ENCODE peak calls at places on chromosomes 11 and 22, in ten cellular contexts. One of them, this sample, is unnamed.

GRCh38 chr11:113971506-113972195 is 3.3 kb upstream of the HTR3A start:
- DNase-seq in GM13977: no peak
- DNase-seq in left ventricle myocardium inferior: no peak
- DNase-seq in Calu3: no peak
- DNase-seq in AG09319: no peak
- DNase-seq in cardiac fibroblast: no peak
- DNase-seq in astrocyte of the spinal cord: no peak
- DNase-seq in prostate gland: no peak
- DNase-seq in IMR-90: no peak
- DNase-seq in AG04449: no peak
- DNase-seq in this sample: no peak

GRCh38 chr11:67504023-67504949 is 877 bp downstream of the PITPNM1 start:
- DNase-seq in GM13977: peak; percentile 80
- DNase-seq in left ventricle myocardium inferior: no peak
- DNase-seq in Calu3: peak; percentile 36
- DNase-seq in AG09319: no peak
- DNase-seq in cardiac fibroblast: peak; percentile 22
- DNase-seq in astrocyte of the spinal cord: peak; percentile 15
- DNase-seq in prostate gland: no peak
- DNase-seq in IMR-90: no peak
- DNase-seq in AG04449: no peak
- DNase-seq in this sample: no peak

GRCh38 chr11:65599216-65599954 is 3.8 kb upstream of the KCNK7 start:
- DNase-seq in GM13977: no peak
- DNase-seq in left ventricle myocardium inferior: no peak
- DNase-seq in Calu3: no peak
- DNase-seq in AG09319: no peak
- DNase-seq in cardiac fibroblast: no peak
- DNase-seq in astrocyte of the spinal cord: no peak
- DNase-seq in prostate gland: no peak
- DNase-seq in IMR-90: no peak
- DNase-seq in AG04449: no peak
- DNase-seq in this sample: no peak

GRCh38 chr22:47354668-47355387 is 592.4 kb downstream of the TBC1D22A start:
- DNase-seq in GM13977: no peak
- DNase-seq in left ventricle myocardium inferior: no peak
- DNase-seq in Calu3: no peak
- DNase-seq in AG09319: no peak
- DNase-seq in cardiac fibroblast: no peak
- DNase-seq in astrocyte of the spinal cord: no peak
- DNase-seq in prostate gland: no peak
- DNase-seq in IMR-90: no peak
- DNase-seq in AG04449: no peak
- DNase-seq in this sample: no peak

GRCh38 chr11:31808721-31809542 is 2.2 kb downstream of the PAX6 start:
- DNase-seq in GM13977: peak; percentile 29
- DNase-seq in left ventricle myocardium inferior: no peak
- DNase-seq in Calu3: no peak
- DNase-seq in AG09319: no peak
- DNase-seq in cardiac fibroblast: no peak
- DNase-seq in astrocyte of the spinal cord: no peak
- DNase-seq in prostate gland: no peak
- DNase-seq in IMR-90: no peak
- DNase-seq in AG04449: no peak
- DNase-seq in this sample: no peak

GRCh38 chr11:30488304-30488998 is 97.7 kb downstream of the MPPED2 start:
- DNase-seq in GM13977: no peak
- DNase-seq in left ventricle myocardium inferior: no peak
- DNase-seq in Calu3: peak; percentile 60
- DNase-seq in AG09319: peak; percentile 51
- DNase-seq in cardiac fibroblast: peak; percentile 61
- DNase-seq in astrocyte of the spinal cord: peak; percentile 76
- DNase-seq in prostate gland: peak; percentile 85
- DNase-seq in IMR-90: peak; percentile 81
- DNase-seq in AG04449: peak; percentile 14
- DNase-seq in this sample: no peak

GRCh38 chr11:45067966-45068365 is 78.5 kb upstream of the PRDM11 start:
- DNase-seq in GM13977: no peak
- DNase-seq in left ventricle myocardium inferior: no peak
- DNase-seq in Calu3: no peak
- DNase-seq in AG09319: no peak
- DNase-seq in cardiac fibroblast: no peak
- DNase-seq in astrocyte of the spinal cord: no peak
- DNase-seq in prostate gland: no peak
- DNase-seq in IMR-90: no peak
- DNase-seq in AG04449: no peak
- DNase-seq in this sample: no peak

GRCh38 chr22:27632451-27633295 is 168.9 kb downstream of the MN1 start:
- DNase-seq in GM13977: no peak
- DNase-seq in left ventricle myocardium inferior: peak; percentile 75
- DNase-seq in Calu3: no peak
- DNase-seq in AG09319: no peak
- DNase-seq in cardiac fibroblast: no peak
- DNase-seq in astrocyte of the spinal cord: no peak
- DNase-seq in prostate gland: no peak
- DNase-seq in IMR-90: no peak
- DNase-seq in AG04449: no peak
- DNase-seq in this sample: no peak

GRCh38 chr11:101797335-101797734 is 117.5 kb upstream of the CEP126 start:
- DNase-seq in GM13977: no peak
- DNase-seq in left ventricle myocardium inferior: no peak
- DNase-seq in Calu3: no peak
- DNase-seq in AG09319: no peak
- DNase-seq in cardiac fibroblast: peak; percentile 26
- DNase-seq in astrocyte of the spinal cord: peak; percentile 28
- DNase-seq in prostate gland: no peak
- DNase-seq in IMR-90: peak; percentile 70
- DNase-seq in AG04449: no peak
- DNase-seq in this sample: no peak

GRCh38 chr11:3169952-3170755 is 5.0 kb upstream of the OSBPL5 start:
- DNase-seq in GM13977: no peak
- DNase-seq in left ventricle myocardium inferior: no peak
- DNase-seq in Calu3: no peak
- DNase-seq in AG09319: no peak
- DNase-seq in cardiac fibroblast: no peak
- DNase-seq in astrocyte of the spinal cord: no peak
- DNase-seq in prostate gland: no peak
- DNase-seq in IMR-90: peak; percentile 61
- DNase-seq in AG04449: no peak
- DNase-seq in this sample: no peak

GRCh38 chr11:76623171-76623883 is 47.2 kb downstream of the LRRC32 start:
- DNase-seq in GM13977: no peak
- DNase-seq in left ventricle myocardium inferior: no peak
- DNase-seq in Calu3: no peak
- DNase-seq in AG09319: no peak
- DNase-seq in cardiac fibroblast: peak; percentile 94
- DNase-seq in astrocyte of the spinal cord: no peak
- DNase-seq in prostate gland: no peak
- DNase-seq in IMR-90: peak; percentile 72
- DNase-seq in AG04449: no peak
- DNase-seq in this sample: peak; percentile 36

GRCh38 chr22:20031732-20032406 is 11.0 kb downstream of the TANGO2 start:
- DNase-seq in GM13977: no peak
- DNase-seq in left ventricle myocardium inferior: no peak
- DNase-seq in Calu3: no peak
- DNase-seq in AG09319: no peak
- DNase-seq in cardiac fibroblast: no peak
- DNase-seq in astrocyte of the spinal cord: no peak
- DNase-seq in prostate gland: no peak
- DNase-seq in IMR-90: no peak
- DNase-seq in AG04449: no peak
- DNase-seq in this sample: no peak

GRCh38 chr11:73323464-73323863 is 15.4 kb downstream of the ARHGEF17 start:
- DNase-seq in GM13977: no peak
- DNase-seq in left ventricle myocardium inferior: peak; percentile 85
- DNase-seq in Calu3: no peak
- DNase-seq in AG09319: peak; percentile 48
- DNase-seq in cardiac fibroblast: peak; percentile 65
- DNase-seq in astrocyte of the spinal cord: peak; percentile 44
- DNase-seq in prostate gland: no peak
- DNase-seq in IMR-90: peak; percentile 77
- DNase-seq in AG04449: no peak
- DNase-seq in this sample: peak; percentile 77

GRCh38 chr11:75920886-75921285 is 105.9 kb downstream of the UVRAG start:
- DNase-seq in GM13977: no peak
- DNase-seq in left ventricle myocardium inferior: no peak
- DNase-seq in Calu3: no peak
- DNase-seq in AG09319: no peak
- DNase-seq in cardiac fibroblast: no peak
- DNase-seq in astrocyte of the spinal cord: no peak
- DNase-seq in prostate gland: no peak
- DNase-seq in IMR-90: no peak
- DNase-seq in AG04449: no peak
- DNase-seq in this sample: no peak

GRCh38 chr11:250740-251299 is 14.0 kb downstream of the PSMD13 start:
- DNase-seq in GM13977: peak; percentile 46
- DNase-seq in left ventricle myocardium inferior: peak; percentile 57
- DNase-seq in Calu3: peak; percentile 58
- DNase-seq in AG09319: no peak
- DNase-seq in cardiac fibroblast: peak; percentile 73
- DNase-seq in astrocyte of the spinal cord: peak; percentile 51
- DNase-seq in prostate gland: peak; percentile 29
- DNase-seq in IMR-90: peak; percentile 42
- DNase-seq in AG04449: no peak
- DNase-seq in this sample: peak; percentile 45

GRCh38 chr11:253160-253885 is 16.5 kb downstream of the PSMD13 start:
- DNase-seq in GM13977: no peak
- DNase-seq in left ventricle myocardium inferior: no peak
- DNase-seq in Calu3: no peak
- DNase-seq in AG09319: no peak
- DNase-seq in cardiac fibroblast: no peak
- DNase-seq in astrocyte of the spinal cord: no peak
- DNase-seq in prostate gland: no peak
- DNase-seq in IMR-90: no peak
- DNase-seq in AG04449: no peak
- DNase-seq in this sample: no peak

GRCh38 chr11:250274-250673 is 13.5 kb downstream of the PSMD13 start:
- DNase-seq in GM13977: no peak
- DNase-seq in left ventricle myocardium inferior: no peak
- DNase-seq in Calu3: no peak
- DNase-seq in AG09319: no peak
- DNase-seq in cardiac fibroblast: no peak
- DNase-seq in astrocyte of the spinal cord: no peak
- DNase-seq in prostate gland: no peak
- DNase-seq in IMR-90: no peak
- DNase-seq in AG04449: no peak
- DNase-seq in this sample: no peak

GRCh38 chr11:252666-253065 is 15.9 kb downstream of the PSMD13 start:
- DNase-seq in GM13977: no peak
- DNase-seq in left ventricle myocardium inferior: no peak
- DNase-seq in Calu3: no peak
- DNase-seq in AG09319: no peak
- DNase-seq in cardiac fibroblast: no peak
- DNase-seq in astrocyte of the spinal cord: no peak
- DNase-seq in prostate gland: no peak
- DNase-seq in IMR-90: no peak
- DNase-seq in AG04449: no peak
- DNase-seq in this sample: no peak

GRCh38 chr11:251550-251949 is 14.8 kb downstream of the PSMD13 start:
- DNase-seq in GM13977: no peak
- DNase-seq in left ventricle myocardium inferior: no peak
- DNase-seq in Calu3: no peak
- DNase-seq in AG09319: no peak
- DNase-seq in cardiac fibroblast: no peak
- DNase-seq in astrocyte of the spinal cord: no peak
- DNase-seq in prostate gland: no peak
- DNase-seq in IMR-90: no peak
- DNase-seq in AG04449: no peak
- DNase-seq in this sample: no peak
- TF ChIP-seq CTCF in GM13977: peak; percentile 4
- TF ChIP-seq CTCF in left ventricle myocardium inferior: no peak
- TF ChIP-seq CTCF in Calu3: no peak
- TF ChIP-seq CTCF in AG09319: no peak
- TF ChIP-seq CTCF in cardiac fibroblast: no peak
- TF ChIP-seq CTCF in astrocyte of the spinal cord: no peak
- TF ChIP-seq CTCF in prostate gland: no peak
- TF ChIP-seq CTCF in IMR-90: no peak
- TF ChIP-seq CTCF in AG04449: no peak
- TF ChIP-seq CTCF in this sample: no peak

GRCh38 chr11:95788921-95789505 is 569 bp downstream of the FAM76B start:
- DNase-seq in GM13977: peak; percentile 19
- DNase-seq in left ventricle myocardium inferior: no peak
- DNase-seq in Calu3: peak; percentile 25
- DNase-seq in AG09319: no peak
- DNase-seq in cardiac fibroblast: peak; percentile 48
- DNase-seq in astrocyte of the spinal cord: peak; percentile 46
- DNase-seq in prostate gland: peak; percentile 6
- DNase-seq in IMR-90: peak; percentile 43
- DNase-seq in AG04449: no peak
- DNase-seq in this sample: peak; percentile 52
- TF ChIP-seq CTCF in GM13977: no peak
- TF ChIP-seq CTCF in left ventricle myocardium inferior: peak; percentile 8
- TF ChIP-seq CTCF in Calu3: no peak
- TF ChIP-seq CTCF in AG09319: peak; percentile 41
- TF ChIP-seq CTCF in cardiac fibroblast: peak; percentile 37
- TF ChIP-seq CTCF in astrocyte of the spinal cord: peak; percentile 48
- TF ChIP-seq CTCF in prostate gland: peak; percentile 11
- TF ChIP-seq CTCF in IMR-90: peak; percentile 42
- TF ChIP-seq CTCF in AG04449: peak; percentile 40
- TF ChIP-seq CTCF in this sample: peak; percentile 68

DNA sequence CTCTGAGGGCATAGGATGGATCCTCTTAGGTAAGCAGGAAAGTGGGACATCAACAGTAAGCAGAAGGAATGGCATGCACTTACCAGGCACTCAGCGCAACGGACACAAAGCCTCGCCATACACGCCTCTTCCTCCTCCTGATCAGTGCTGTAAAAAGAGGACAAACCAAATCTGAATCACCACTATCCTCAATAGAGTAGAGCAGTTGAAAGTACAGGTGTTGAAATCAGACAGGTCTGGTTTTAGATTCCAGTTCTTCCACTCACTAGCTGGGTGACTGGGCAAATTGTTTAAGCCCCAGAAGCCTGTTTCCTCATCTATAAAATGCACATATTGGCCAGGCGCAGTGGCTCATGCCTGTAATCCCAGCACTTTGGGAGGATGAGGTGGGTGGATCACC is 8.6 kb upstream of the JAML start:
- DNase-seq in GM13977: no peak
- DNase-seq in left ventricle myocardium inferior: no peak
- DNase-seq in Calu3: no peak
- DNase-seq in AG09319: no peak
- DNase-seq in cardiac fibroblast: no peak
- DNase-seq in astrocyte of the spinal cord: no peak
- DNase-seq in prostate gland: no peak
- DNase-seq in IMR-90: no peak
- DNase-seq in AG04449: no peak
- DNase-seq in this sample: no peak
- TF ChIP-seq CTCF in GM13977: no peak
- TF ChIP-seq CTCF in left ventricle myocardium inferior: no peak
- TF ChIP-seq CTCF in Calu3: no peak
- TF ChIP-seq CTCF in AG09319: no peak
- TF ChIP-seq CTCF in cardiac fibroblast: no peak
- TF ChIP-seq CTCF in astrocyte of the spinal cord: no peak
- TF ChIP-seq CTCF in prostate gland: no peak
- TF ChIP-seq CTCF in IMR-90: no peak
- TF ChIP-seq CTCF in AG04449: no peak
- TF ChIP-seq CTCF in this sample: no peak

DNA sequence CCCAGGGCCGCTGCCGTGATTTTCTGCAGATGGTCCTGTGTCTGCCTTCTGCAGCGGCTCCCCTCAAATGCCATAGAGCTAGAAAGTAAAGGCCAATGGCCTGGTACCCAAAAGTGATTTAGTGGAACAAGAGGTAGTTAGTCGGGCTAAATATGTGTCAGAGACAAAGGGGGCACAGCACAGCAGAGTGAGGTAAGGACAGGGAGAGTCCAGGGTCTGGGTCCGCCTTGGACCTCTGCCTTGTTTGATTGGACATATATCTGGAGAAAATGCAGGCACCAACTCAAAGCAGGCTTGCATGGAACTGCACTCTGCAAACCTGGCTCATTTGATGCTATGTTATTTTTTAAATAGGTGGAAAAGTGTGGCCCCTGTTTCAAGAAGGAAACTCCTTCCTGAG is 249.6 kb upstream of the B3GAT1 start:
- DNase-seq in GM13977: no peak
- DNase-seq in left ventricle myocardium inferior: no peak
- DNase-seq in Calu3: no peak
- DNase-seq in AG09319: no peak
- DNase-seq in cardiac fibroblast: no peak
- DNase-seq in astrocyte of the spinal cord: no peak
- DNase-seq in prostate gland: no peak
- DNase-seq in IMR-90: no peak
- DNase-seq in AG04449: no peak
- DNase-seq in this sample: no peak
- TF ChIP-seq CTCF in GM13977: no peak
- TF ChIP-seq CTCF in left ventricle myocardium inferior: no peak
- TF ChIP-seq CTCF in Calu3: no peak
- TF ChIP-seq CTCF in AG09319: no peak
- TF ChIP-seq CTCF in cardiac fibroblast: no peak
- TF ChIP-seq CTCF in astrocyte of the spinal cord: no peak
- TF ChIP-seq CTCF in prostate gland: no peak
- TF ChIP-seq CTCF in IMR-90: no peak
- TF ChIP-seq CTCF in AG04449: no peak
- TF ChIP-seq CTCF in this sample: no peak

This sample was measured in HFFc6.